ENCODE peak calls at places on chromosome 19, in eight cellular contexts. Z is hepatic stellate cell, M is omental fat pad, A is cerebellum, Q is mucosa of gallbladder, O is tibial artery, C is fibroblast of mammary gland, U is A172. T is an unnamed sample.

GRCh38 chr19:40279120-40279551 is 6.0 kb downstream of the AKT2 start:
- DNase-seq in Z (no peak), M (no peak), A (no peak), Q (peak; percentile 26), O (peak; percentile 76), C (peak; percentile 62), U (no peak), T (peak; percentile 67)

GRCh38 chr19:19580417-19580816 is 38.1 kb downstream of the PBX4 start:
- DNase-seq in Z (no peak), M (no peak), A (no peak), Q (no peak), O (no peak), C (no peak), U (no peak), T (no peak)

GRCh38 chr19:1102407-1103106 is 1.2 kb upstream of the GPX4 start:
- DNase-seq in Z (peak; percentile 85), M (no peak), A (no peak), Q (peak; percentile 90), O (peak; percentile 91), C (peak; percentile 100), U (peak; percentile 98), T (no peak)

GRCh38 chr19:38740932-38741331 is 3.3 kb downstream of the CAPN12 start:
- DNase-seq in Z (no peak), M (no peak), A (no peak), Q (no peak), O (no peak), C (no peak), U (no peak), T (no peak)

GRCh38 chr19:32622002-32622401 is 41.0 kb downstream of the PDCD5 start:
- DNase-seq in Z (no peak), M (no peak), A (no peak), Q (no peak), O (no peak), C (peak; percentile 25), U (no peak), T (no peak)

GRCh38 chr19:18349524-18350128 is 9.2 kb downstream of the PGPEP1 start:
- DNase-seq in Z (peak; percentile 76), M (peak; percentile 51), A (peak; percentile 18), Q (peak; percentile 53), O (no peak), C (peak; percentile 63), U (peak; percentile 46), T (peak; percentile 40)

GRCh38 chr19:8566855-8567254 is 10.4 kb downstream of the MYO1F start:
- DNase-seq in Z (no peak), M (no peak), A (no peak), Q (no peak), O (no peak), C (no peak), U (no peak), T (no peak)

GRCh38 chr19:45160870-45161714 is at the start of gene NKPD1:
- DNase-seq in Z (no peak), M (no peak), A (no peak), Q (peak; percentile 53), O (no peak), C (no peak), U (no peak), T (no peak)

GRCh38 chr19:3669134-3669436 is 31.2 kb downstream of the PIP5K1C start:
- DNase-seq in Z (no peak), M (no peak), A (no peak), Q (no peak), O (no peak), C (no peak), U (no peak), T (peak; percentile 28)

GRCh38 chr19:51294211-51294976 is 17.1 kb upstream of the IGLON5 start:
- DNase-seq in Z (no peak), M (no peak), A (no peak), Q (no peak), O (no peak), C (no peak), U (peak; percentile 10), T (no peak)

GRCh38 chr19:19107663-19108062 is 30.6 kb downstream of the TMEM161A start:
- DNase-seq in Z (no peak), M (no peak), A (no peak), Q (no peak), O (no peak), C (no peak), U (no peak), T (no peak)

GRCh38 chr19:48466571-48467325 is 2.4 kb upstream of the CYTH2 start:
- DNase-seq in Z (peak; percentile 63), M (no peak), A (no peak), Q (no peak), O (no peak), C (peak; percentile 85), U (peak; percentile 53), T (no peak)

GRCh38 chr19:45906221-45906620 is 3.8 kb upstream of the MYPOP start:
- DNase-seq in Z (no peak), M (no peak), A (no peak), Q (no peak), O (no peak), C (peak; percentile 84), U (no peak), T (no peak)

GRCh38 chr19:49491804-49492572 is 4.2 kb upstream of the RPS11 start:
- DNase-seq in Z (no peak), M (no peak), A (no peak), Q (no peak), O (no peak), C (no peak), U (no peak), T (no peak)

GRCh38 chr19:41876847-41877489 is at the start of gene CD79A:
- DNase-seq in Z (no peak), M (no peak), A (no peak), Q (no peak), O (no peak), C (no peak), U (no peak), T (no peak)

GRCh38 chr19:30371960-30372824 is at the start of gene ZNF536:
- DNase-seq in Z (no peak), M (no peak), A (no peak), Q (no peak), O (no peak), C (no peak), U (no peak), T (no peak)

GRCh38 chr19:2235396-2236284 is 489 bp downstream of the PLEKHJ1 start:
- DNase-seq in Z (no peak), M (no peak), A (no peak), Q (peak; percentile 51), O (no peak), C (no peak), U (peak; percentile 37), T (no peak)

GRCh38 chr19:18416778-18417249 is 2.4 kb upstream of the SSBP4 start:
- DNase-seq in Z (peak; percentile 93), M (no peak), A (peak; percentile 88), Q (peak; percentile 85), O (peak; percentile 96), C (peak; percentile 83), U (peak; percentile 83), T (peak; percentile 82)

GRCh38 chr19:49684983-49685553 is 4.3 kb upstream of the ADM5 start:
- DNase-seq in Z (no peak), M (no peak), A (no peak), Q (no peak), O (no peak), C (no peak), U (no peak), T (no peak)

GRCh38 chr19:55376381-55376933 is at the start of gene TMEM190:
- DNase-seq in Z (no peak), M (no peak), A (no peak), Q (no peak), O (no peak), C (no peak), U (no peak), T (no peak)

GRCh38 chr19:38035515-38036495 is 128.8 kb downstream of the SIPA1L3 start:
- DNase-seq in Z (peak; percentile 73), M (no peak), A (no peak), Q (no peak), O (peak; percentile 71), C (peak; percentile 54), U (peak; percentile 70), T (no peak)

GRCh38 chr19:15905026-15905425 is 7.2 kb upstream of the CYP4F2 start:
- DNase-seq in Z (no peak), M (no peak), A (no peak), Q (no peak), O (no peak), C (no peak), U (no peak), T (no peak)

GRCh38 chr19:5281588-5281987 is 59.0 kb downstream of the PTPRS start:
- DNase-seq in Z (peak; percentile 45), M (no peak), A (no peak), Q (peak; percentile 49), O (peak; percentile 93), C (no peak), U (no peak), T (no peak)

GRCh38 chr19:1393841-1394240 is 7.5 kb downstream of the GAMT start:
- DNase-seq in Z (no peak), M (no peak), A (no peak), Q (no peak), O (no peak), C (no peak), U (no peak), T (no peak)

GRCh38 chr19:57099199-57099661 is 20.6 kb upstream of the USP29 start:
- DNase-seq in Z (peak; percentile 83), M (peak; percentile 60), A (peak; percentile 80), Q (peak; percentile 64), O (peak; percentile 66), C (peak; percentile 47), U (peak; percentile 15), T (peak; percentile 51)

GRCh38 chr19:42038675-42039074 is 31.3 kb downstream of the GRIK5 start:
- DNase-seq in Z (no peak), M (no peak), A (peak; percentile 34), Q (no peak), O (no peak), C (no peak), U (no peak), T (peak; percentile 50)

GRCh38 chr19:3456925-3457530 is 23.3 kb downstream of the SMIM24 start:
- DNase-seq in Z (no peak), M (no peak), A (no peak), Q (no peak), O (no peak), C (no peak), U (no peak), T (no peak)

GRCh38 chr19:8529369-8530006 is 15.5 kb upstream of the ZNF414 start:
- DNase-seq in Z (no peak), M (no peak), A (no peak), Q (no peak), O (no peak), C (no peak), U (no peak), T (no peak)

GRCh38 chr19:18745012-18745735 is 45.9 kb downstream of the COMP start:
- DNase-seq in Z (no peak), M (no peak), A (peak; percentile 90), Q (no peak), O (no peak), C (no peak), U (no peak), T (peak; percentile 98)

GRCh38 chr19:35571406-35571965 is 8.0 kb upstream of the ATP4A start:
- DNase-seq in Z (no peak), M (no peak), A (no peak), Q (no peak), O (no peak), C (no peak), U (no peak), T (no peak)

GRCh38 chr19:52336976-52337375 is 933 bp downstream of the ZNF610 start:
- DNase-seq in Z (no peak), M (no peak), A (no peak), Q (no peak), O (no peak), C (peak; percentile 9), U (no peak), T (no peak)

GRCh38 chr19:46288896-46289588 is 7.8 kb upstream of the HIF3A start:
- DNase-seq in Z (peak; percentile 86), M (no peak), A (no peak), Q (no peak), O (peak; percentile 81), C (peak; percentile 98), U (peak; percentile 91), T (no peak)

GRCh38 chr19:17328517-17329060 is 6.1 kb downstream of the ANO8 start:
- DNase-seq in Z (no peak), M (no peak), A (no peak), Q (no peak), O (no peak), C (no peak), U (no peak), T (no peak)

GRCh38 chr19:5081441-5082161 is 112.7 kb downstream of the KDM4B start:
- DNase-seq in Z (no peak), M (no peak), A (no peak), Q (no peak), O (no peak), C (no peak), U (no peak), T (no peak)

T was measured in G401.